ENCODE peak calls at places on chromosomes 3 and 15, in eight cellular contexts. One of them, this sample, is unnamed.

GRCh38 chr3:150105025-150105424 is 134.3 kb upstream of the PFN2 start:
- DNase-seq in neural progenitor cell: no peak
- DNase-seq in heart right ventricle: no peak
- DNase-seq in body of pancreas: no peak
- DNase-seq in left lung: no peak
- DNase-seq in RWPE2: no peak
- DNase-seq in lower lobe of right lung: no peak
- DNase-seq in cardiac muscle cell: no peak
- DNase-seq in this sample: no peak

GRCh38 chr3:9224490-9224889 is 25.0 kb downstream of the SRGAP3 start:
- DNase-seq in lower lobe of right lung: no peak
- DNase-seq in heart right ventricle: no peak
- DNase-seq in cardiac muscle cell: no peak
- DNase-seq in body of pancreas: no peak
- DNase-seq in left lung: no peak
- DNase-seq in neural progenitor cell: no peak
- DNase-seq in RWPE2: no peak
- DNase-seq in this sample: no peak

GRCh38 chr3:103791786-103792515 is 1357.1 kb downstream of the ZPLD1 start:
- DNase-seq in neural progenitor cell: no peak
- DNase-seq in left lung: no peak
- DNase-seq in heart right ventricle: no peak
- DNase-seq in cardiac muscle cell: no peak
- DNase-seq in body of pancreas: no peak
- DNase-seq in lower lobe of right lung: no peak
- DNase-seq in RWPE2: no peak
- DNase-seq in this sample: no peak

GRCh38 chr3:37770336-37770735 is 91.3 kb upstream of the CTDSPL start:
- DNase-seq in lower lobe of right lung: no peak
- DNase-seq in left lung: no peak
- DNase-seq in body of pancreas: no peak
- DNase-seq in cardiac muscle cell: no peak
- DNase-seq in RWPE2: no peak
- DNase-seq in neural progenitor cell: no peak
- DNase-seq in heart right ventricle: no peak
- DNase-seq in this sample: no peak

GRCh38 chr3:183318846-183319770 is 66.1 kb downstream of the B3GNT5 start:
- DNase-seq in heart right ventricle: no peak
- DNase-seq in cardiac muscle cell: no peak
- DNase-seq in neural progenitor cell: no peak
- DNase-seq in left lung: no peak
- DNase-seq in RWPE2: no peak
- DNase-seq in lower lobe of right lung: no peak
- DNase-seq in body of pancreas: no peak
- DNase-seq in this sample: no peak

GRCh38 chr3:141454055-141454454 is 32.8 kb upstream of the RASA2 start:
- DNase-seq in body of pancreas: no peak
- DNase-seq in left lung: no peak
- DNase-seq in neural progenitor cell: no peak
- DNase-seq in RWPE2: no peak
- DNase-seq in cardiac muscle cell: no peak
- DNase-seq in heart right ventricle: no peak
- DNase-seq in lower lobe of right lung: no peak
- DNase-seq in this sample: no peak

GRCh38 chr3:31906182-31906581 is 74.9 kb downstream of the OSBPL10 start:
- DNase-seq in body of pancreas: no peak
- DNase-seq in lower lobe of right lung: no peak
- DNase-seq in neural progenitor cell: no peak
- DNase-seq in heart right ventricle: no peak
- DNase-seq in RWPE2: no peak
- DNase-seq in left lung: no peak
- DNase-seq in cardiac muscle cell: no peak
- DNase-seq in this sample: no peak

GRCh38 chr3:77513541-77513940 is 473.6 kb downstream of the ROBO2 start:
- DNase-seq in lower lobe of right lung: no peak
- DNase-seq in RWPE2: no peak
- DNase-seq in heart right ventricle: no peak
- DNase-seq in left lung: no peak
- DNase-seq in cardiac muscle cell: peak; percentile 8
- DNase-seq in body of pancreas: no peak
- DNase-seq in neural progenitor cell: no peak
- DNase-seq in this sample: no peak

GRCh38 chr3:148625145-148625736 is 72.5 kb upstream of the AGTR1 start:
- DNase-seq in heart right ventricle: no peak
- DNase-seq in lower lobe of right lung: no peak
- DNase-seq in neural progenitor cell: no peak
- DNase-seq in body of pancreas: no peak
- DNase-seq in RWPE2: no peak
- DNase-seq in left lung: no peak
- DNase-seq in cardiac muscle cell: no peak
- DNase-seq in this sample: no peak

GRCh38 chr15:45762726-45763125 is 127.9 kb downstream of the SQOR start:
- DNase-seq in neural progenitor cell: no peak
- DNase-seq in RWPE2: no peak
- DNase-seq in body of pancreas: no peak
- DNase-seq in lower lobe of right lung: no peak
- DNase-seq in heart right ventricle: no peak
- DNase-seq in left lung: no peak
- DNase-seq in cardiac muscle cell: no peak
- DNase-seq in this sample: no peak

GRCh38 chr3:59593380-59593779 is 543.6 kb upstream of the CFAP20DC start:
- DNase-seq in neural progenitor cell: no peak
- DNase-seq in body of pancreas: no peak
- DNase-seq in cardiac muscle cell: no peak
- DNase-seq in heart right ventricle: no peak
- DNase-seq in lower lobe of right lung: no peak
- DNase-seq in RWPE2: no peak
- DNase-seq in left lung: no peak
- DNase-seq in this sample: no peak

GRCh38 chr15:73683624-73684536 is at the start of gene CD276:
- DNase-seq in cardiac muscle cell: peak; percentile 91
- DNase-seq in left lung: peak; percentile 85
- DNase-seq in RWPE2: peak; percentile 80
- DNase-seq in lower lobe of right lung: peak; percentile 90
- DNase-seq in heart right ventricle: peak; percentile 85
- DNase-seq in neural progenitor cell: peak; percentile 93
- DNase-seq in body of pancreas: peak; percentile 88
- DNase-seq in this sample: peak; percentile 73

GRCh38 chr15:31325976-31326728 is 483 bp upstream of the KLF13 start:
- DNase-seq in RWPE2: peak; percentile 99
- DNase-seq in lower lobe of right lung: peak; percentile 99
- DNase-seq in body of pancreas: peak; percentile 98
- DNase-seq in heart right ventricle: peak; percentile 100
- DNase-seq in cardiac muscle cell: peak; percentile 98
- DNase-seq in neural progenitor cell: peak; percentile 99
- DNase-seq in left lung: peak; percentile 99
- DNase-seq in this sample: peak; percentile 99
- TF ChIP-seq CTCF in RWPE2: no peak
- TF ChIP-seq CTCF in lower lobe of right lung: no peak
- TF ChIP-seq CTCF in body of pancreas: no peak
- TF ChIP-seq CTCF in heart right ventricle: no peak
- TF ChIP-seq CTCF in cardiac muscle cell: no peak
- TF ChIP-seq CTCF in neural progenitor cell: no peak
- TF ChIP-seq CTCF in left lung: no peak
- TF ChIP-seq CTCF in this sample: peak; percentile 5

GRCh38 chr3:170749765-170750477 is 120.1 kb downstream of the RPL22L1 start:
- DNase-seq in heart right ventricle: no peak
- DNase-seq in cardiac muscle cell: no peak
- DNase-seq in body of pancreas: no peak
- DNase-seq in left lung: no peak
- DNase-seq in lower lobe of right lung: no peak
- DNase-seq in RWPE2: no peak
- DNase-seq in neural progenitor cell: no peak
- DNase-seq in this sample: no peak
- H3K4me1 ChIP-seq in heart right ventricle: peaks cover 15% of the 10 kb centered on the region
- H3K4me1 ChIP-seq in cardiac muscle cell: no peaks in the 10 kb centered on the region
- H3K4me1 ChIP-seq in body of pancreas: peaks cover 19% of the 10 kb centered on the region
- H3K4me1 ChIP-seq in left lung: no peaks in the 10 kb centered on the region
- H3K4me1 ChIP-seq in lower lobe of right lung: peaks cover 12% of the 10 kb centered on the region
- H3K4me1 ChIP-seq in RWPE2: peaks cover 57% of the 10 kb centered on the region
- H3K4me1 ChIP-seq in neural progenitor cell: no peaks in the 10 kb centered on the region
- H3K4me1 ChIP-seq in this sample: peaks cover 6% of the 10 kb centered on the region

DNA sequence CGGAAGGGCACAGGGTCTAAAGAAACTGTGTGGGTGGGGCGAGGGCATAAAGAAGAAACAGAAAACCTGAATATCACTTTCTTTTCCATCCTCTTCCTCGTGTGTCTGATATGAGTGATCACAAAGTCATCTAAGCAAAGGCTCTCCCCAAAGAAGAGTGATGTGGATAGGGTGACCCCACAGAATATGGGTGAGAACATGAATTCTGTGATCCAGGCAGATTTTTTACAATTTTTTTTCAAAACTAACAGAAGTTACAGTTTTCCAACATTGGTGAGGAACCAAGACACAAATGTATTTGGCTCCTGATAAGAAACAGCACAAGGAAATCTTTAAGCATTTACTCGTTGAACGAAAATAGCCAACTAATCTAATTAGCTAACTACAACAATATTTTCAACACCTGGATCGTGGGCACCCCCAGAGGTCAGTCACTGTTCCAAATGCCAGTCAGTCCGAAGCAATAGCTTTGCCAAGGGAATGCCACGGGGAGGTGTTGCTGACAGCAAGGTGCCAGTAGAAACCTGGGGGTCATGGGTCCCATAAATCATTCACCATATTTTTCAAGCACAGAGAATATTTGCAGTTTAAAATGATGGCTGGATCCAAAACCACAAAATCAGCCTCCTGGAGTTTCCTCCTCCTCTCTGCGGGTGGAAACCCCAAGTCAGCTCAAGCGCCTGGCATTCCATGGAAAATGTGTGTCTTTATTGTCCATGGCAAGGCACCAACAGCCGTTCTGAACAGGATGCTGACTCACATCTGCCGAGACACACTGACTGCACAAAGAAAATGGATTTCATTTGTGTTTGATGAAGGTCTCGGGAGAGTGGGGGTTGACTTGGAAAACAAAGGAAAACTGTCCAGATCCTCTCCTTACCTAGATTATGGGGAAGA is 26.7 kb downstream of the ANXA2 start:
- DNase-seq in heart right ventricle: no peak
- DNase-seq in left lung: peak; percentile 72
- DNase-seq in cardiac muscle cell: no peak
- DNase-seq in neural progenitor cell: no peak
- DNase-seq in RWPE2: peak; percentile 95
- DNase-seq in body of pancreas: peak; percentile 79
- DNase-seq in lower lobe of right lung: no peak
- DNase-seq in this sample: peak; percentile 73
- TF ChIP-seq CTCF in heart right ventricle: peak; percentile 5
- TF ChIP-seq CTCF in left lung: no peak
- TF ChIP-seq CTCF in cardiac muscle cell: no peak
- TF ChIP-seq CTCF in neural progenitor cell: no peak
- TF ChIP-seq CTCF in RWPE2: peak; percentile 30
- TF ChIP-seq CTCF in body of pancreas: no peak
- TF ChIP-seq CTCF in lower lobe of right lung: no peak
- TF ChIP-seq CTCF in this sample: no peak

DNA sequence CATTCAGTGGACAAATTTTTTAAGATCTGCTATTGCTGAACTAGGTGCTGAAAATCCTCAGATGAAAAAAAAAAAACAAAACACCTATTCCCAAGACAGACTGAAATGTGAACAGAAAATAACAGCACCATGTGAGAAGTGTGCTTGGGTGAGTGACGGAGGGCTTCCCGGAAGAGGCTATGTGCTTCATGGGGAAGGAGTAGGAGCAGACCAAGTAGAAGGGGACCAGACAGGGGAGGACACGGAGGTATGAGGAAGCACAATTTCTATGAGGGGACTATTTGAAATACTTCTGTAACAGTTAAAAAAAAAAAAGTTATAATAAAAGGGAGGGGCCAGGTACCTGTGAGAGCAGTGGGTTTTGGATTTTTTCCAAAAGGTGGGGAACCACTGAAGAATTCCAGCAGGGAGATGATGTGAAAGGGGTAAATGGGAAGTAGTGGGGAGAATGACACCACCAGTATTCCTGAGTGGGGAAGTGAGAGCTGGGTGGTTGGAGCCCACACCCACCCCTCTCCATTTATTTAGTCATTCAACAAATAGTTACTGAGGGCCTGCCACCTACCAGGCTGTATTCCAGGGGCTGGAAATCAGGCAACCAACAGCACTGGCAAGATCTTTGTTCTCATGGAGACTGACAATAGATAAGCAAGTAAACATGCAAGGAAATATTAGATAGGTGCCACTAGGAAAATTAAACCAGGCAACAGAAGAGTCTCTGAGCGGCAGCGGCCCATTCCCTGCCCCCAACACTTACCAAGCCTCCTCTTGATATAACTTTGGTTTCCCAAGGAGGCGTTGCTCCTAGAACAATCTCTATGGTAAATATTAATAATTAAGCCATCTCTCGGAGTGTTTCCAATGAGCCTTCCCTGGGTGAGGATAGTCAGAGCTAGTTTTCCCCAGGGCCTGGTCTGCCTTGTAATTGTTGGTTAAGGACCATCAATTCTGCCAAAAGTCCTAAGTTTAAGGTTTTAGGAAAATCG is 3.8 kb upstream of the USP3 start:
- DNase-seq in RWPE2: no peak
- DNase-seq in cardiac muscle cell: no peak
- DNase-seq in lower lobe of right lung: peak; percentile 53
- DNase-seq in neural progenitor cell: no peak
- DNase-seq in left lung: no peak
- DNase-seq in heart right ventricle: no peak
- DNase-seq in body of pancreas: peak; percentile 76
- DNase-seq in this sample: peak; percentile 31
- H3K4me1 ChIP-seq in RWPE2: peaks cover 40% of the 10 kb centered on the region
- H3K4me1 ChIP-seq in cardiac muscle cell: peaks cover 6% of the 10 kb centered on the region
- H3K4me1 ChIP-seq in lower lobe of right lung: peaks cover 72% of the 10 kb centered on the region
- H3K4me1 ChIP-seq in neural progenitor cell: peaks cover 15% of the 10 kb centered on the region
- H3K4me1 ChIP-seq in left lung: peaks cover 72% of the 10 kb centered on the region
- H3K4me1 ChIP-seq in heart right ventricle: peaks cover 36% of the 10 kb centered on the region
- H3K4me1 ChIP-seq in body of pancreas: peaks cover 35% of the 10 kb centered on the region
- H3K4me1 ChIP-seq in this sample: peaks cover 31% of the 10 kb centered on the region

DNA sequence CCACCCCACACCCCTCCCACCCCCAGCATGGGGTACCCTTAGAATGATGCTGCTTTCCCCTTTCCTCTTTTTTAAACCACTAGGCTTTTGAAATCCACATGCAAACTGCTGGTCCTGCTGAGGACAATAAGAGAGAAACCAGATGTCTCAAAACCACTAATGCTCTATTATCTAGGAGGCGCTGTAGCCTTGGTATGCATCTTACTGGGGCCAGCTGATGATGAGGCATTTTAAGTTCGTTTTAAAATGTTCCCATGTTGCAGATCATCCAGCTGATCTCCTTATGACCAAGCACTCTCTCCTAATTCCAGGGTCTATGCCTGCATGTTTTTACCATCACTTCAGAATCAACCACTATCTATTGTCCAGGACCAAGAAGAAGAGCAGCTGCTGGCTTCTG is 1.3 kb downstream of the NME9 start:
- DNase-seq in left lung: no peak
- DNase-seq in lower lobe of right lung: no peak
- DNase-seq in neural progenitor cell: peak; percentile 33
- DNase-seq in heart right ventricle: no peak
- DNase-seq in body of pancreas: no peak
- DNase-seq in RWPE2: no peak
- DNase-seq in cardiac muscle cell: peak; percentile 34
- DNase-seq in this sample: no peak
- TF ChIP-seq CTCF in left lung: no peak
- TF ChIP-seq CTCF in lower lobe of right lung: no peak
- TF ChIP-seq CTCF in neural progenitor cell: peak; percentile 27
- TF ChIP-seq CTCF in heart right ventricle: peak; percentile 12
- TF ChIP-seq CTCF in body of pancreas: no peak
- TF ChIP-seq CTCF in RWPE2: no peak
- TF ChIP-seq CTCF in cardiac muscle cell: peak; percentile 37
- TF ChIP-seq CTCF in this sample: no peak